ENCODE peak calls at places on chromosomes 6 and 20, in seven cellular contexts. X is OCI-LY7, G is PC-3, N is dorsolateral prefrontal cortex, R is left ventricle myocardium inferior, Z is anterior cingulate cortex, T is lower leg skin. V is an unnamed sample.

GRCh38 chr6:52123234-52123633 is 35.8 kb upstream of the PKHD1 start:
- DNase-seq in X (no peak), G (no peak), N (no peak), R (no peak), Z (no peak), T (no peak), V (no peak)

GRCh38 chr20:2585811-2586210 is 49.4 kb downstream of the TMC2 start:
- DNase-seq in X (no peak), G (peak; percentile 69), N (no peak), R (no peak), Z (no peak), T (no peak), V (no peak)

GRCh38 chr6:79868098-79868722 is 79.1 kb downstream of the ELOVL4 start:
- DNase-seq in X (peak; percentile 72), G (peak; percentile 80), N (no peak), R (no peak), Z (peak; percentile 12), T (no peak), V (no peak)

GRCh38 chr6:36934868-36935267 is 19.7 kb upstream of the PI16 start:
- DNase-seq in X (no peak), G (no peak), N (no peak), R (no peak), Z (no peak), T (no peak), V (no peak)

GRCh38 chr6:133062702-133063319 is 178.3 kb upstream of the EYA4 start:
- DNase-seq in X (no peak), G (peak; percentile 26), N (no peak), R (no peak), Z (no peak), T (no peak), V (no peak)

GRCh38 chr20:41087325-41087685 is 50.0 kb upstream of the PLCG1 start:
- DNase-seq in X (no peak), G (peak; percentile 25), N (no peak), R (no peak), Z (no peak), T (no peak), V (no peak)

GRCh38 chr6:2086328-2087008 is 158.9 kb downstream of the GMDS start:
- DNase-seq in X (no peak), G (no peak), N (no peak), R (no peak), Z (no peak), T (no peak), V (no peak)

GRCh38 chr6:149482542-149483261 is 2.1 kb downstream of the ZC3H12D start:
- DNase-seq in X (peak; percentile 69), G (no peak), N (no peak), R (no peak), Z (no peak), T (no peak), V (peak; percentile 45)

GRCh38 chr6:169816054-169816453 is 64.6 kb downstream of the ERMARD start:
- DNase-seq in X (no peak), G (no peak), N (no peak), R (no peak), Z (no peak), T (no peak), V (no peak)

GRCh38 chr20:21701171-21701876 is 4.1 kb upstream of the PAX1 start:
- DNase-seq in X (no peak), G (no peak), N (no peak), R (no peak), Z (no peak), T (no peak), V (no peak)

GRCh38 chr20:32189691-32190607 is 17.6 kb downstream of the PLAGL2 start:
- DNase-seq in X (no peak), G (no peak), N (peak; percentile 74), R (peak; percentile 50), Z (peak; percentile 62), T (no peak), V (peak; percentile 31)

GRCh38 chr6:37218061-37218460 is 39.5 kb upstream of the TBC1D22B start:
- DNase-seq in X (no peak), G (no peak), N (no peak), R (no peak), Z (no peak), T (no peak), V (no peak)

GRCh38 chr6:3789018-3789895 is 37.7 kb upstream of the PXDC1 start:
- DNase-seq in X (no peak), G (peak; percentile 89), N (no peak), R (no peak), Z (no peak), T (no peak), V (no peak)

GRCh38 chr6:102798631-102799030 is 1405.1 kb downstream of the GRIK2 start:
- DNase-seq in X (no peak), G (no peak), N (no peak), R (no peak), Z (no peak), T (no peak), V (no peak)

GRCh38 chr6:31919624-31920303 is 7.8 kb upstream of the C2 start:
- DNase-seq in X (no peak), G (no peak), N (no peak), R (no peak), Z (no peak), T (no peak), V (no peak)

GRCh38 chr6:123829302-123829953 is 25.8 kb downstream of the NKAIN2 start:
- DNase-seq in X (no peak), G (no peak), N (no peak), R (no peak), Z (no peak), T (no peak), V (no peak)

GRCh38 chr6:35089216-35089934 is 51.8 kb downstream of the TCP11 start:
- DNase-seq in X (no peak), G (no peak), N (no peak), R (no peak), Z (no peak), T (no peak), V (peak; percentile 12)

GRCh38 chr6:36716476-36717093 is 19.0 kb downstream of the RAB44 start:
- DNase-seq in X (no peak), G (no peak), N (no peak), R (no peak), Z (no peak), T (peak; percentile 56), V (no peak)

GRCh38 chr6:122180132-122180531 is 219.3 kb upstream of the HSF2 start:
- DNase-seq in X (no peak), G (no peak), N (no peak), R (no peak), Z (no peak), T (no peak), V (no peak)

GRCh38 chr6:84639396-84639795 is 125.0 kb downstream of the TBX18 start:
- DNase-seq in X (no peak), G (peak; percentile 49), N (no peak), R (no peak), Z (no peak), T (no peak), V (no peak)

V was measured in activated CD4-positive, alpha-beta memory T cell treated with anti-CD3 and anti-CD28 coated beads, Interleukin-2, amount 10 ng/mL, durations not matched to agents 7 days and 5 days.